ENCODE peak calls at places on chromosomes 11 and 22, in ten cellular contexts. J, C, G, E, X, D, M, K, H and Y are unnamed samples.

GRCh38 chr22:43567691-43568308 is 156.0 kb downstream of the MPPED1 start:
- DNase-seq in J (no peak), C (no peak), G (no peak), E (no peak), X (no peak), D (no peak), M (no peak), K (no peak), H (no peak), Y (no peak)

GRCh38 chr22:20807315-20807752 is 33.4 kb downstream of the SERPIND1 start:
- DNase-seq in J (no peak), C (no peak), G (peak; percentile 77), E (peak; percentile 95), X (no peak), D (peak; percentile 96), M (peak; percentile 89), K (no peak), H (no peak), Y (peak; percentile 97)

GRCh38 chr11:77073328-77074001 is 6.7 kb downstream of the CAPN5 start:
- DNase-seq in J (peak; percentile 51), C (no peak), G (peak; percentile 58), E (peak; percentile 95), X (peak; percentile 97), D (peak; percentile 98), M (peak; percentile 80), K (peak; percentile 13), H (peak; percentile 16), Y (peak; percentile 95)

GRCh38 chr22:49014227-49015201 is 813.2 kb downstream of the BRD1 start:
- DNase-seq in J (no peak), C (no peak), G (no peak), E (no peak), X (no peak), D (no peak), M (no peak), K (no peak), H (no peak), Y (no peak)

GRCh38 chr11:8766043-8766992 is 83.7 kb downstream of the RPL27A start:
- DNase-seq in J (no peak), C (no peak), G (peak; percentile 31), E (peak; percentile 84), X (no peak), D (no peak), M (no peak), K (no peak), H (no peak), Y (peak; percentile 68)

GRCh38 chr11:74412733-74413359 is 14.6 kb upstream of the PGM2L1 start:
- DNase-seq in J (no peak), C (no peak), G (no peak), E (no peak), X (no peak), D (no peak), M (no peak), K (no peak), H (no peak), Y (no peak)

GRCh38 chr11:11441516-11441915 is 88.5 kb upstream of the CSNK2A3 start:
- DNase-seq in J (no peak), C (no peak), G (no peak), E (no peak), X (no peak), D (no peak), M (no peak), K (no peak), H (no peak), Y (no peak)

GRCh38 chr11:131884461-131885073 is 514.2 kb downstream of the NTM start:
- DNase-seq in J (no peak), C (no peak), G (no peak), E (no peak), X (no peak), D (peak; percentile 45), M (no peak), K (no peak), H (peak; percentile 64), Y (peak; percentile 16)

GRCh38 chr11:72652871-72653615 is 21.2 kb downstream of the PDE2A start:
- DNase-seq in J (no peak), C (peak; percentile 83), G (no peak), E (no peak), X (peak; percentile 53), D (no peak), M (no peak), K (no peak), H (peak; percentile 90), Y (no peak)

GRCh38 chr11:129247129-129247528 is 55.0 kb upstream of the ARHGAP32 start:
- DNase-seq in J (no peak), C (no peak), G (no peak), E (peak; percentile 78), X (no peak), D (peak; percentile 40), M (no peak), K (no peak), H (no peak), Y (peak; percentile 93)

GRCh38 chr11:65619281-65619928 is 3.8 kb downstream of the PCNX3 start:
- DNase-seq in J (no peak), C (no peak), G (no peak), E (no peak), X (no peak), D (no peak), M (no peak), K (no peak), H (no peak), Y (no peak)

GRCh38 chr11:94815705-94816344 is 47.7 kb downstream of the AMOTL1 start:
- DNase-seq in J (no peak), C (no peak), G (no peak), E (no peak), X (no peak), D (no peak), M (no peak), K (no peak), H (no peak), Y (peak; percentile 61)

GRCh38 chr22:41341990-41342389 is 39.8 kb upstream of the TEF start:
- DNase-seq in J (no peak), C (no peak), G (no peak), E (no peak), X (no peak), D (peak; percentile 47), M (no peak), K (no peak), H (no peak), Y (peak; percentile 16)

GRCh38 chr11:43268161-43268560 is 43.6 kb upstream of the API5 start:
- DNase-seq in J (no peak), C (no peak), G (no peak), E (no peak), X (peak; percentile 35), D (no peak), M (no peak), K (no peak), H (no peak), Y (no peak)

GRCh38 chr11:82995754-82996398 is 75.8 kb downstream of the RAB30 start:
- DNase-seq in J (peak; percentile 78), C (no peak), G (peak; percentile 60), E (no peak), X (no peak), D (peak; percentile 60), M (no peak), K (no peak), H (no peak), Y (peak; percentile 47)

GRCh38 chr11:8338138-8338537 is 74.5 kb upstream of the LMO1 start:
- DNase-seq in J (peak; percentile 34), C (no peak), G (peak; percentile 22), E (peak; percentile 24), X (peak; percentile 60), D (peak; percentile 41), M (no peak), K (peak; percentile 11), H (no peak), Y (peak; percentile 53)

GRCh38 chr22:36839356-36840073 is 21.3 kb upstream of the NCF4 start:
- DNase-seq in J (peak; percentile 42), C (no peak), G (peak; percentile 61), E (no peak), X (no peak), D (no peak), M (no peak), K (no peak), H (no peak), Y (peak; percentile 83)

GRCh38 chr11:57567210-57567511 is 311 bp downstream of the UBE2L6 start:
- DNase-seq in J (peak; percentile 59), C (no peak), G (no peak), E (no peak), X (no peak), D (peak; percentile 57), M (no peak), K (no peak), H (no peak), Y (peak; percentile 50)

GRCh38 chr11:70078796-70079616 is 889 bp downstream of the ANO1 start:
- DNase-seq in J (no peak), C (no peak), G (no peak), E (no peak), X (no peak), D (no peak), M (no peak), K (no peak), H (no peak), Y (no peak)

GRCh38 chr11:106344392-106344791 is 266.9 kb downstream of the AASDHPPT start:
- DNase-seq in J (no peak), C (no peak), G (peak; percentile 27), E (peak; percentile 39), X (no peak), D (no peak), M (peak; percentile 53), K (no peak), H (no peak), Y (no peak)

GRCh38 chr11:134356656-134357544 is 25.1 kb downstream of the GLB1L2 start:
- DNase-seq in J (no peak), C (no peak), G (no peak), E (no peak), X (no peak), D (no peak), M (no peak), K (no peak), H (no peak), Y (no peak)

GRCh38 chr11:127485541-127485940 is 485.0 kb upstream of the KIRREL3 start:
- DNase-seq in J (no peak), C (no peak), G (peak; percentile 22), E (no peak), X (no peak), D (peak; percentile 29), M (no peak), K (no peak), H (peak; percentile 27), Y (peak; percentile 48)

GRCh38 chr22:43957871-43958270 is 2.6 kb downstream of the SAMM50 start:
- DNase-seq in J (no peak), C (no peak), G (no peak), E (no peak), X (no peak), D (peak; percentile 28), M (no peak), K (no peak), H (no peak), Y (peak; percentile 39)

GRCh38 chr22:46366801-46367706 is 31.5 kb downstream of the TRMU start:
- DNase-seq in J (peak; percentile 87), C (no peak), G (no peak), E (no peak), X (no peak), D (no peak), M (no peak), K (peak; percentile 30), H (no peak), Y (no peak)

GRCh38 chr11:135027461-135027860 is 615.4 kb upstream of the B3GAT1 start:
- DNase-seq in J (peak; percentile 55), C (no peak), G (peak; percentile 61), E (no peak), X (no peak), D (peak; percentile 17), M (no peak), K (no peak), H (no peak), Y (peak; percentile 9)

GRCh38 chr22:25453058-25453457 is 111.4 kb upstream of the GRK3 start:
- DNase-seq in J (no peak), C (no peak), G (no peak), E (no peak), X (no peak), D (no peak), M (no peak), K (no peak), H (no peak), Y (no peak)

GRCh38 chr11:33742249-33742851 is 6.1 kb upstream of the CD59 start:
- DNase-seq in J (peak; percentile 4), C (no peak), G (peak; percentile 48), E (no peak), X (no peak), D (peak; percentile 36), M (no peak), K (no peak), H (no peak), Y (peak; percentile 65)

GRCh38 chr11:125446279-125446678 is 49.8 kb downstream of the FEZ1 start:
- DNase-seq in J (no peak), C (no peak), G (no peak), E (no peak), X (no peak), D (no peak), M (no peak), K (no peak), H (no peak), Y (no peak)